ENCODE peak calls at places on chromosomes 2 and 18, in four cellular contexts. U, F, Q and S are unnamed samples.

GRCh38 chr18:32366586-32367538 is 103.8 kb downstream of the GAREM1 start:
- DNase-seq in Q (no peak), F (no peak), U (no peak), S (no peak)

GRCh38 chr2:128536925-128537620 is 218.4 kb upstream of the HS6ST1 start:
- DNase-seq in U (peak; percentile 57), F (no peak), Q (peak; percentile 21), S (no peak)

GRCh38 chr18:2087877-2088673 is 483.2 kb downstream of the METTL4 start:
- DNase-seq in F (no peak), U (no peak), Q (no peak), S (no peak)

GRCh38 chr2:30315391-30316055 is 84.2 kb downstream of the LBH start:
- DNase-seq in F (no peak), Q (no peak), U (no peak), S (no peak)

GRCh38 chr2:32009479-32010256 is 1.1 kb downstream of the MEMO1 start:
- DNase-seq in Q (no peak), F (no peak), U (peak; percentile 37), S (peak; percentile 81)

GRCh38 chr2:176446718-176447414 is 177.6 kb downstream of the MTX2 start:
- DNase-seq in U (no peak), Q (no peak), F (no peak), S (no peak)

GRCh38 chr2:29186812-29187211 is 71.6 kb downstream of the CLIP4 start:
- DNase-seq in F (no peak), Q (no peak), U (no peak), S (no peak)

GRCh38 chr18:10377956-10378355 is 76.5 kb upstream of the APCDD1 start:
- DNase-seq in F (no peak), Q (no peak), U (no peak), S (no peak)

GRCh38 chr18:47436871-47437270 is 185.4 kb upstream of the SKOR2 start:
- DNase-seq in Q (no peak), F (no peak), U (no peak), S (no peak)

GRCh38 chr2:83221258-83221657 is 1237.8 kb downstream of the SUCLG1 start:
- DNase-seq in Q (no peak), U (no peak), F (no peak), S (no peak)

GRCh38 chr2:124894199-124894598 is 869.1 kb downstream of the CNTNAP5 start:
- DNase-seq in F (no peak), U (no peak), Q (no peak), S (no peak)

GRCh38 chr2:66966631-66967030 is 430.5 kb upstream of the ETAA1 start:
- DNase-seq in Q (no peak), U (no peak), F (no peak), S (no peak)

GRCh38 chr2:81872043-81872442 is 1567.5 kb upstream of the LRRTM1 start:
- DNase-seq in F (no peak), Q (no peak), U (no peak), S (no peak)

GRCh38 chr18:50154420-50154819 is 40.5 kb downstream of the MYO5B start:
- DNase-seq in U (no peak), F (no peak), Q (no peak), S (no peak)

GRCh38 chr2:74037379-74037860 is 52.7 kb downstream of the TET3 start:
- DNase-seq in U (peak; percentile 73), F (peak; percentile 54), Q (no peak), S (no peak)

GRCh38 chr2:80501874-80502624 is 197.5 kb upstream of the LRRTM1 start:
- DNase-seq in Q (no peak), F (no peak), U (no peak), S (no peak)

GRCh38 chr2:190344275-190344827 is 962 bp downstream of the INPP1 start:
- DNase-seq in Q (no peak), U (no peak), F (no peak), S (no peak)

GRCh38 chr2:149224458-149224857 is 105.9 kb upstream of the LYPD6 start:
- DNase-seq in U (no peak), F (no peak), Q (no peak), S (no peak)

GRCh38 chr2:234764378-234764777 is 187.4 kb upstream of the SH3BP4 start:
- DNase-seq in Q (no peak), F (no peak), U (no peak), S (no peak)

GRCh38 chr2:240619506-240620148 is 5.7 kb upstream of the GPR35 start:
- DNase-seq in U (no peak), Q (no peak), F (no peak), S (no peak)

GRCh38 chr18:57819671-57820460 is 16.8 kb upstream of the ATP8B1 start:
- DNase-seq in Q (no peak), F (no peak), U (peak; percentile 93), S (peak; percentile 15)

GRCh38 chr2:220463876-220464275 is 836.4 kb downstream of the SLC4A3 start:
- DNase-seq in F (no peak), Q (no peak), U (no peak), S (no peak)

GRCh38 chr18:51946946-51947345 is 393.1 kb upstream of the DCC start:
- DNase-seq in Q (no peak), F (no peak), U (no peak), S (no peak)

GRCh38 chr18:251572-251971 is 16.3 kb downstream of the THOC1 start:
- DNase-seq in F (no peak), U (no peak), Q (no peak), S (no peak)

GRCh38 chr18:10403675-10404074 is 50.8 kb upstream of the APCDD1 start:
- DNase-seq in U (no peak), F (no peak), Q (no peak), S (no peak)

GRCh38 chr2:42959148-42959992 is 167.0 kb upstream of the HAAO start:
- DNase-seq in Q (no peak), F (no peak), U (no peak), S (no peak)
- TF ChIP-seq NRF1 in Q (no peak), F (no peak), U (no peak), S (no peak)

GRCh38 chr2:120235681-120236080 is 12.5 kb upstream of the TMEM185B start:
- DNase-seq in F (no peak), U (no peak), Q (no peak), S (no peak)
- TF ChIP-seq SIN3A in F (no peak), U (no peak), Q (no peak), S (no peak)

DNA sequence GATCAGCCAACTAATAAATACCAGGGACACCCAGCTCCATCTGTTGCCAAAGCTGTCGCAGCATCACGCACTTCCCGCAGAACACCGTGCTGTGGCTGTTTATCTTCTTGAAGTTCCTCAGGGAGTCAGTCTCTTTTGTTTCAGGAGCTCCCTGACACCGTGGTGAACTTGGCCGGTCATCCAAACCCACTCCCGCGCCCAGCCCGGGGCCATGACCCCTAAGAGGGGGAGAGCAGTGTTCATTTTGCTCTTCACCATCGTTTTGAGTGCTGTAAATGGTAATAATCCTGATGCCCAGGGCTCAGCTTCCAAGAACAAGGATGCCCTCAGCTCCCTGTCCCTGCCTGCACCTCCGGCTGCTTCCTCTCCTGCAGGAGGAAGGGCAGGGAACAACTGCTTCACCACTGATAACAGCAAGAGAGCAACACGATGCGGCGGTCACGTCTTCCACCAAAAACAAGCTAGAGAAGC is 131.4 kb downstream of the SEPTIN10 start:
- DNase-seq in U (peak; percentile 8), Q (no peak), F (no peak), S (no peak)
- TF ChIP-seq NRF1 in U (no peak), Q (no peak), F (no peak), S (no peak)

GRCh38 chr18:13366977-13367892 is 148.7 kb downstream of the LDLRAD4 start:
- DNase-seq in Q (no peak), U (no peak), F (no peak), S (no peak)
- TF ChIP-seq SIN3A in Q (no peak), U (no peak), F (no peak), S (no peak)

DNA sequence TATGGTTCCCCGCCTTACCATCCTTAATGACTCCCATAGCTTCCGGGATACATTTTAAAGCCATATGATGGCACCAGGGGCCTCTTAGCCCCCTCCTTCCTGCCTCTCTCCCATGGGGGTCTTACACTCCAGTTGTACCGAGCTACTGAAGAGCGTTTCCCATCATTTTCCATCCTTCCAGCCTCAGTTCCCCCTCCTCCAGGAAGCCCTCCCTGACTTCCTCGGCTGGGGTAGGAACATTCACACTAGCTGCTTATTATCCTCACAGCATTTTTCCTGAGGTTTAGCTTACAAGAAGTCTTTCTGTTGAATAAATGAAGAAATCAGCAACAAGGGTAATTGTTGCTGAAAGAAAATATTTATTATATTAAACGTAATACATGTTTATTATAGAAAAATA is 41.1 kb downstream of the LRRFIP1 start:
- DNase-seq in Q (no peak), U (no peak), F (no peak), S (no peak)
- TF ChIP-seq NRF1 in Q (no peak), U (no peak), F (no peak), S (no peak)

DNA sequence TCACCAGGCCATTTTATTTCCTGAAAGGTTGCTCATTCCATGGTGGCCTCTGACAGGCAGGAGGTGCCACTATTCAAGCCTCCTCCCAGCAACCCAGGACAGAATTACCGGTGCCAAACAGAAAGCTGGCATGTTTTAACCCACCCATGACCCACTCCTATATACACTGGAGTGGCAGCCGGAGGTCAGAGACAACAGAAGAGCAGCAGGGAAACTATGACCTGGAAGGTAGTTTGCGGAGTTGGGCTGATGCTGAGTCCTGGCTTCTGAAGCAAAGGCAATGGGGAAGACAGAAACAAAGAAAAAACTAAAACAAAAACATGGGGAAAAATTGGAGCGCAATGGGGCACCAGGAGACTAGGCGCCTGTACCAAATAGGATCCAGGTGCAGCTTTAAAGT is 2.2 kb downstream of the RFTN2 start:
- DNase-seq in F (no peak), U (no peak), Q (no peak), S (no peak)
- TF ChIP-seq SIN3A in F (no peak), U (no peak), Q (no peak), S (no peak)